ENCODE peak calls at places on chromosomes 1 and 21, in five cellular contexts. K is suprapubic skin, A is prostate gland, R is transverse colon, Z is stomach. V is an unnamed sample.
A peak's percentile ranks its signal among the peaks of the same experiment; 100 is the strongest.

GRCh38 chr21:35051287-35051818 is 2.3 kb upstream of the RUNX1 start:
- DNase-seq in K (peak; percentile 91), A (peak; percentile 20), R (peak; percentile 89), Z (peak; percentile 89), V (peak; percentile 96)

GRCh38 chr1:202888204-202888506 is 794 bp downstream of the RABIF start:
- DNase-seq in K (no peak), A (no peak), R (no peak), Z (no peak), V (no peak)

GRCh38 chr1:21909787-21910503 is 27.2 kb downstream of the HSPG2 start:
- DNase-seq in K (no peak), A (peak; percentile 41), R (no peak), Z (no peak), V (no peak)

GRCh38 chr1:184210822-184211221 is 159.3 kb downstream of the TSEN15 start:
- DNase-seq in K (no peak), A (no peak), R (no peak), Z (no peak), V (no peak)

GRCh38 chr1:171762143-171762563 is 19.3 kb upstream of the METTL13 start:
- DNase-seq in K (no peak), A (no peak), R (no peak), Z (no peak), V (no peak)

GRCh38 chr1:5394111-5394510 is 598.1 kb downstream of the NPHP4 start:
- DNase-seq in K (no peak), A (no peak), R (no peak), Z (no peak), V (no peak)

GRCh38 chr1:170927955-170928850 is 7.1 kb upstream of the MROH9 start:
- DNase-seq in K (no peak), A (no peak), R (no peak), Z (no peak), V (no peak)

GRCh38 chr1:160163612-160164011 is 12.2 kb downstream of the ATP1A4 start:
- DNase-seq in K (no peak), A (no peak), R (no peak), Z (no peak), V (no peak)

GRCh38 chr1:205325334-205325884 is 3.9 kb upstream of the NUAK2 start:
- DNase-seq in K (no peak), A (peak; percentile 64), R (peak; percentile 75), Z (peak; percentile 69), V (no peak)

GRCh38 chr1:12407050-12407961 is 177.5 kb downstream of the VPS13D start:
- DNase-seq in K (no peak), A (peak; percentile 71), R (no peak), Z (no peak), V (no peak)

GRCh38 chr1:21644348-21644747 is 24.8 kb downstream of the RAP1GAP start:
- DNase-seq in K (no peak), A (no peak), R (no peak), Z (no peak), V (no peak)

GRCh38 chr1:182580736-182581135 is 8.3 kb downstream of the RNASEL start:
- DNase-seq in K (no peak), A (no peak), R (no peak), Z (no peak), V (no peak)

GRCh38 chr1:177274687-177275211 is 104.0 kb downstream of the BRINP2 start:
- DNase-seq in K (no peak), A (peak; percentile 33), R (no peak), Z (peak; percentile 47), V (no peak)

GRCh38 chr1:10020668-10021067 is 12.1 kb upstream of the UBE4B start:
- DNase-seq in K (no peak), A (no peak), R (no peak), Z (no peak), V (no peak)

GRCh38 chr1:22808186-22808845 is 97.7 kb downstream of the EPHB2 start:
- DNase-seq in K (no peak), A (no peak), R (no peak), Z (no peak), V (no peak)

GRCh38 chr1:243957141-243957540 is 93.9 kb upstream of the ZBTB18 start:
- DNase-seq in K (no peak), A (no peak), R (no peak), Z (no peak), V (no peak)

GRCh38 chr1:39408641-39409054 is 82.8 kb upstream of the BMP8A start:
- DNase-seq in K (peak; percentile 93), A (peak; percentile 94), R (peak; percentile 93), Z (peak; percentile 93), V (peak; percentile 94)
- TF ChIP-seq POLR2AphosphoS5 in K (no peak), A (peak; percentile 70), R (no peak), Z (peak; percentile 39), V (peak; percentile 85)

DNA sequence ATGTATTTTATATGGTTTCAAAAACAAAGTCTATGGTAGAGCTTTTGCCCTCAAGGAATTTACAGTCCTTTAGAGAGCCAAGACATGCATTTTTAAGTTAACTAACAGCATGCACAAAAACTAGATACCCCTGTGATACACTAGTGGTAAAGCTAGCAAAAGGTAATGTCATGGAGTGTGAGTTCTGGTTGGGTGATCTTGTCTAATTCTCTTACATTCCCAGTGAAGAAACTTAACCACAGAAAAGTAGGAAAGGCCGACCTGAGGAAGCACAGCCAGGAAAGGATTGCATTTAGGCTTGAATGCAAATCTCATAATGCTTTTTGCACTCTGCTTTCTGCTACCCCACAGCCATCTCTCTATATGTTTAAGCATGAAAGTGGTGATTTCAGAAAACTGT is 202.2 kb downstream of the ROR1 start:
- DNase-seq in K (no peak), A (no peak), R (no peak), Z (no peak), V (no peak)
- H3K27ac ChIP-seq in K (no peak overlapping the region), A (no peak overlapping the region), R (no peak overlapping the region), Z (no peak overlapping the region), V (no peak overlapping the region)

DNA sequence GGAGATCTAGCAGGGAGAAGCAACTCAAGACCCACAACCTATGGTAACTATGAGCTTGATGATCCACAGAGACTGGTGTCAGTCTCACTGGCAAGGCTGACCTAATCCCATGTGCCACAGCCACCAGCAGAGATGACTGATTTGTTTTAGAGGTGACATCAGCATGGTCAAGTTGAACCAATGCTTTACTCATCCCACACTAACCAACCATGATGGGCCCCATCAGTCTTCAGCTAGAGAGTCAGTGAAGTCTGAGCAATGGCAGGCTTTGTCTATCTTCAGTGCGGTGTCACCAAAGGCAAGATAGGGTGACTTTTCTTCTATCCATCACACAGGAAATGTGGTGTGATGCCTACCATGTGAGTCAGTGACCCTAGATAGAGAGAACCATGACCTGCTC is 1470.7 kb downstream of the NCAM2 start:
- DNase-seq in K (no peak), A (no peak), R (no peak), Z (no peak), V (no peak)
- TF ChIP-seq POLR2A in K (no peak), A (no peak), R (no peak), Z (no peak), V (no peak)

DNA sequence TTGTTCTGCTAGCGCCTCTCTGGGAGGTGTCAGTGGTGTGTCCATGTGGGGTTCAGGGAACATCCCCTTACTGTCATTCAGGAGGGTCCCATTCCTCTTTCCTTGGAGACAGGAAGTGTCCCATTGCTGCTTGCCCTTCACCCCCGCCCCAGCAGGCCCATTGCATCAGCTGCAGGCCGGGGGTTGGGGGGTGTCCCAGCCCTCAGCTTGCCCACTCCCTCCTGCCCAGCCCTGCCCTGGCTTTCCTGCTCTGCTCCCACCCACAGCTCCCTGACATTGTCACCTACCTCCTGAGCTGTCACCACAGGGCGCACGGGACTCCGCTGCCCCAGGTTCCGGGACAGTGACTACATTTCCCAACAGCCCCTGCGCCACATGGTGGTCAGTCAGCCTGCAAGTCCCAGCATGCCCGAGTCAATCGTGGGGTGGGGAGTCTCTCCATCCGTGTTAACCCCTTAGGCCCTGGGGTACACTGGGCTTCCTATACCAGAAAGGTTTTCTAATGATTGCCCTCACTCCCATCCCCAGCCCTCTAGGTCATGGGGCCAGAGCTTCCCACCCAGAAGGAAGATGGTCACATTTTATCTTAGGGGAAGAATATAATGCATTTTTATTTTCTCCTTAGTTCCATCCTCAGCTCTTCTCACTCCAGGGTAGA is at the start of gene INPP5B:
- DNase-seq in K (peak; percentile 88), A (peak; percentile 35), R (peak; percentile 92), Z (peak; percentile 89), V (peak; percentile 96)
- TF ChIP-seq POLR2AphosphoS5 in K (no peak), A (peak; percentile 71), R (peak; percentile 66), Z (peak; percentile 87), V (peak; percentile 91)

DNA sequence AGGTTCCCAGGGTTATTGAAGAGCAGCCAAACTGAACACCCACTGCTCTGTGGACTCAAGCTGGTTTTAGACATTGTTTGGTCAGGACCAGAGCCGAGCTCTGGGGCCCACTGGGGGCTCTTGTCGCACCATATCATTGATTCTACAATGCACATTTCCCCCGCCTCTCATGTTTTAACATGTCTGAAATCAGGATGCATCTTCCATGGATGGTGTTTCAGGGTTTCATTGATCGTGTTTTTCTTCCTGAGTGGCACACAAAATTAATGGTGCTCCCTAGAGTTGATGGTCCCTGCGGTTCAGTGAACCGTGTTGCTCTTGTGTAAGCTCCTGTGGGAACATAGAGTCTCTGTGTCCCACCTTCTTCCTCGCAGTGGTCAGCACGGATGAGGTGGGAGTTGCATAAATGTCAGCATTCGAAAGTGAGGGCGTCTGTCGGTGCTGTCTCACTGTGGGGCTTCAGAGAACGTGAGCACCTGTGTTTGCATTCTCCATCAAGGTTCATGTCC is 38.3 kb downstream of the GALNT2 start:
- DNase-seq in K (no peak), A (no peak), R (no peak), Z (no peak), V (no peak)
- H3K27ac ChIP-seq in K (peak overlapping the region; percentile 66), A (peak overlapping the region; percentile 60), R (peak overlapping the region; percentile 80), Z (peak overlapping the region; percentile 87), V (peak overlapping the region; percentile 22)

DNA sequence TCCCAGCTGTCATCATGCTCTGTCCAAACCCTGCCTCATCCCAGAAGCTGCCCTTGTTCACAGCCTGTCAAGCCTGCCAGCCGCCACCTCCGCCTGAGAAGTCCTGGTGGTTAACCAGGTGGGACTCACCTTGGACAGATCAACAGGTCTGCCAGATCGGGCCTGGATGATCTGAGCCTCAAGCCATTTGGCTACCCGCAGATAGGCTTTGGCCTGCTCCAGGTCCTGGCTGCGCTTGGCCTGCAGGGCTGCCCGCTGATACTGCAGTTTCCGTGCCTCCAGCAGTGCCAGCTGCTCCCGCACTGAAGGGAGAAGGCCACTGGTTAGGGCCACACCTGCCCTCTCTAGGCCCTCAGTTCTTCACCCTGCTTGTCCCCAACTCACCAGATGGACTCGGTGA is 8.6 kb downstream of the CC2D1B start:
- DNase-seq in K (no peak), A (no peak), R (no peak), Z (no peak), V (no peak)
- TF ChIP-seq POLR2A in K (no peak), A (no peak), R (no peak), Z (no peak), V (no peak)

GRCh38 chr1:78649628-78650027 is at the start of gene IFI44:
- DNase-seq in K (peak; percentile 84), A (peak; percentile 82), R (peak; percentile 79), Z (peak; percentile 90), V (peak; percentile 85)
- TF ChIP-seq POLR2AphosphoS5 in K (no peak), A (peak; percentile 73), R (peak; percentile 61), Z (peak; percentile 56), V (peak; percentile 84)